ENCODE peak calls at places on chromosomes 11 and 22, in seven cellular contexts. P is heart right ventricle; C is left lung; G is sigmoid colon; F is CD4-positive, CD25-positive, alpha-beta regulatory T cell; Q is endodermal cell; K is GM23248. S is an unnamed sample.
A peak's percentile ranks its signal among the peaks of the same experiment; 100 is the strongest.

GRCh38 chr11:124198852-124199389 is 15.8 kb downstream of the OR10D3 start:
- DNase-seq in P (no peak), C (no peak), G (no peak), F (no peak), Q (no peak), K (no peak), S (no peak)

GRCh38 chr11:67195971-67196418 is 70.3 kb upstream of the GRK2 start:
- DNase-seq in P (no peak), C (no peak), G (no peak), F (no peak), Q (no peak), K (peak; percentile 89), S (no peak)

GRCh38 chr22:24845036-24845918 is 39.3 kb downstream of the SGSM1 start:
- DNase-seq in P (no peak), C (no peak), G (peak; percentile 67), F (no peak), Q (no peak), K (peak; percentile 83), S (no peak)

GRCh38 chr11:13993096-13993760 is 30.7 kb downstream of the SPON1 start:
- DNase-seq in P (no peak), C (no peak), G (no peak), F (no peak), Q (no peak), K (no peak), S (no peak)

GRCh38 chr11:64924910-64925284 is 408 bp downstream of the PPP2R5B start:
- DNase-seq in P (no peak), C (no peak), G (peak; percentile 76), F (no peak), Q (peak; percentile 61), K (peak; percentile 57), S (peak; percentile 26)

GRCh38 chr11:10451399-10452116 is 3.5 kb upstream of the AMPD3 start:
- DNase-seq in P (no peak), C (no peak), G (no peak), F (no peak), Q (no peak), K (no peak), S (no peak)

GRCh38 chr11:113014262-113014661 is 53.0 kb downstream of the NCAM1 start:
- DNase-seq in P (no peak), C (no peak), G (peak; percentile 83), F (no peak), Q (no peak), K (peak; percentile 4), S (no peak)

GRCh38 chr22:19755145-19755710 is 5.3 kb upstream of the TBX1 start:
- DNase-seq in P (no peak), C (no peak), G (no peak), F (no peak), Q (peak; percentile 70), K (no peak), S (no peak)

GRCh38 chr11:46278387-46279173 is 1.1 kb downstream of the CREB3L1 start:
- DNase-seq in P (peak; percentile 62), C (peak; percentile 67), G (peak; percentile 74), F (no peak), Q (peak; percentile 91), K (peak; percentile 86), S (peak; percentile 87)

GRCh38 chr11:130475426-130476053 is 27.1 kb downstream of the ADAMTS15 start:
- DNase-seq in P (no peak), C (no peak), G (no peak), F (no peak), Q (no peak), K (no peak), S (no peak)

GRCh38 chr11:69089258-69089657 is 40.5 kb downstream of the TPCN2 start:
- DNase-seq in P (peak; percentile 54), C (no peak), G (peak; percentile 82), F (no peak), Q (no peak), K (peak; percentile 90), S (no peak)

GRCh38 chr22:36104988-36105387 is 55.6 kb downstream of the APOL3 start:
- DNase-seq in P (no peak), C (no peak), G (peak; percentile 7), F (no peak), Q (no peak), K (peak; percentile 37), S (no peak)

GRCh38 chr11:106697058-106697457 is 321.2 kb downstream of the GUCY1A2 start:
- DNase-seq in P (no peak), C (no peak), G (no peak), F (no peak), Q (no peak), K (peak; percentile 79), S (no peak)

GRCh38 chr11:46120711-46121327 is 435 bp downstream of the PHF21A start:
- DNase-seq in P (peak; percentile 40), C (peak; percentile 43), G (peak; percentile 80), F (no peak), Q (peak; percentile 89), K (peak; percentile 74), S (peak; percentile 80)

GRCh38 chr11:82680252-82680651 is 53.4 kb downstream of the FAM181B start:
- DNase-seq in P (no peak), C (no peak), G (no peak), F (no peak), Q (no peak), K (no peak), S (peak; percentile 63)

GRCh38 chr11:1041936-1042608 is 5.6 kb upstream of the MUC6 start:
- DNase-seq in P (peak; percentile 18), C (no peak), G (peak; percentile 38), F (no peak), Q (no peak), K (no peak), S (no peak)

GRCh38 chr11:134628426-134628825 is 216.4 kb upstream of the B3GAT1 start:
- DNase-seq in P (no peak), C (no peak), G (no peak), F (no peak), Q (no peak), K (no peak), S (no peak)

GRCh38 chr11:12668166-12668565 is 6.1 kb upstream of the TEAD1 start:
- DNase-seq in P (no peak), C (no peak), G (no peak), F (no peak), Q (no peak), K (no peak), S (no peak)

GRCh38 chr22:49297286-49297870 is 530.3 kb downstream of the BRD1 start:
- DNase-seq in P (no peak), C (peak; percentile 22), G (no peak), F (no peak), Q (no peak), K (no peak), S (no peak)

GRCh38 chr22:35470903-35471321 is 69.7 kb upstream of the RASD2 start:
- DNase-seq in P (no peak), C (no peak), G (no peak), F (no peak), Q (no peak), K (peak; percentile 26), S (no peak)

DNA sequence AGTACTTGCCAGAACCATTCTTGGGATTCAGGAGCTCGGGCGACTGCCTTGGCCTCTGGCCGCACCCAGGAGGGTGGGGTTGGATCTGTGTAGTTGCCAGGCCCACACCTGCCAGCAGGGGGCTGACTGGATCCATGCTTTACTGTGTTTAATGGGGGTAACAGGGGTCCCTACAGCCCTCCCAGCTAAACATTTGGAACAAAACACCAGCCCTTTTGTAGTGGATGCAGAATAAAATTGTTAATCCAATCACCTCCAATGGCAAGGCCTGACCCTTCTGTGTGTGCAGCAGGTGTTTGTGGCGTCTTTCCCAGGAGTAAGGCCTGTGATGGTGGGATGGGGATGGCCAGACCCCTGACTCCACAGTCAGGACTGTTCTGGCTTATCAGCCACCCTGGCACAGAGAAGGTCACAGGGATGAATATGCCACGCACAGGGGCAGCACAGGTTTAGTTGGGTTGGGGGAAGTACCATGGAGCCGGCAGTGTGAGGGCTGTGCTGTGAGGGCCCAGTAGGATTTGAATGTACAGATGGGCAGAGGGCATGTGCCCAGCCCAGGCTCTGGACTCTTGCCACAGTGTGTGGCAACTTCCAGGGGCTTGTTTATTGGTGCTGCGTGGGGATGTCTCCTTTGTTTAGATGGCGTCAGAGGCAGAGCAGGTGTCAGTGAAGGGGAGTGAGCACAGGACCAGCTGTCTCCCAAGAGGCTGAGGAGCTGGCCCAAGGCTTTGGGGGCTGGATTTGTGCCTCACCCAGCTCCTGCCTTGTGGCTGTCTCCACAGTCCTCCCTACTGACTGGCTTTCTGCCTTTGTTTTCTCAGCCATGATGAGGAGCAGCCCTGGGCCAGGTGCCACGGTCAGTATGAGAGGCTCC is 22.2 kb downstream of the SUN2 start:
- DNase-seq in P (peak; percentile 64), C (no peak), G (peak; percentile 96), F (no peak), Q (peak; percentile 86), K (peak; percentile 48), S (peak; percentile 9)
- H3K4me1 ChIP-seq in P (peaks cover 36% of the 10 kb centered on the region), C (peaks cover 29% of the 10 kb centered on the region), G (no peaks in the 10 kb centered on the region), F (peaks cover 23% of the 10 kb centered on the region), Q (no peaks in the 10 kb centered on the region), K (peaks cover 4% of the 10 kb centered on the region), S (no peaks in the 10 kb centered on the region)

DNA sequence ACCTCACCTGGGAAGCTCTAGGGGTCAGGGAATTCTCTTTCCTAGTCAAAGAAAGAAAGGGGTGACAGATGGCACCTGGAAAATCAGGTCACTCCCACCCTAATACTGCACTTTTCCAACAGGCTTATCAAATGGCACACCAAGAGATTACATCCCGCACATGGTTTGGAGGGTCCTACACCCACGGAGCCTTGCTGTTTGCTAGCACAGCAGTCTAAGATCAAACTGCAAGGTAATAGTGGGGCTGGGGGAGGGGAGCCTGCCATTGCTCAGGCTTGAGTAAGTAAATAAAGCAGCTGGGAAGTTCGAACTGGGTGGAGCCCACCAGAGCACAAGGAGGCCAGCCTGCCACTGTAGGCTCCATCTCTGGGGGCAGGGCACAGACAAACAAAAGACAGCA is 2830.6 kb upstream of the OR11H1 start:
- DNase-seq in P (no peak), C (no peak), G (no peak), F (no peak), Q (no peak), K (no peak), S (no peak)
- H3K9me3 ChIP-seq in P (no peaks in the 10 kb centered on the region), C (no peaks in the 10 kb centered on the region), G (peaks cover 2% of the 10 kb centered on the region), F (peaks cover 2% of the 10 kb centered on the region), Q (peaks cover 40% of the 10 kb centered on the region), K (peaks cover 3% of the 10 kb centered on the region), S (no peaks in the 10 kb centered on the region)

GRCh38 chr11:117097567-117098268 is 510 bp downstream of the SIK3 start:
- DNase-seq in P (peak; percentile 59), C (peak; percentile 63), G (peak; percentile 77), F (peak; percentile 31), Q (peak; percentile 79), K (peak; percentile 61), S (peak; percentile 53)

GRCh38 chr11:117096973-117097566 is 1.2 kb downstream of the SIK3 start:
- DNase-seq in P (no peak), C (no peak), G (no peak), F (no peak), Q (peak; percentile 57), K (peak; percentile 30), S (no peak)

GRCh38 chr11:117094776-117095175 is 3.5 kb downstream of the SIK3 start:
- DNase-seq in P (no peak), C (no peak), G (no peak), F (no peak), Q (no peak), K (peak; percentile 61), S (no peak)

GRCh38 chr11:117095301-117096139 is 2.7 kb downstream of the SIK3 start:
- DNase-seq in P (no peak), C (no peak), G (no peak), F (peak; percentile 25), Q (no peak), K (peak; percentile 74), S (no peak)

GRCh38 chr11:117096140-117096972 is 1.9 kb downstream of the SIK3 start:
- DNase-seq in P (no peak), C (no peak), G (no peak), F (peak; percentile 59), Q (peak; percentile 78), K (peak; percentile 40), S (peak; percentile 61)
- H3K4me3 ChIP-seq in P (peak overlapping the region; percentile 86), C (peak overlapping the region; percentile 85), G (peak overlapping the region; percentile 77), F (peak overlapping the region; percentile 88), Q (peak overlapping the region; percentile 97), K (peak overlapping the region; percentile 81), S (peak overlapping the region; percentile 68)

GRCh38 chr11:44593194-44593593 is 27.7 kb downstream of the CD82 start:
- DNase-seq in P (no peak), C (no peak), G (peak; percentile 73), F (no peak), Q (no peak), K (no peak), S (no peak)
- H3K4me1 ChIP-seq in P (peaks cover 56% of the 10 kb centered on the region), C (peaks cover 64% of the 10 kb centered on the region), G (no peaks in the 10 kb centered on the region), F (peaks cover 32% of the 10 kb centered on the region), Q (no peaks in the 10 kb centered on the region), K (peaks cover 18% of the 10 kb centered on the region), S (no peaks in the 10 kb centered on the region)